ENCODE peak calls at places on chromosomes 12 and 14, in ten cellular contexts. Y is stomach, S is IMR-90, H is transverse colon, C is Peyer's patch, I is adrenal gland, O is heart left ventricle, U is A549, J is endothelial cell of umbilical vein, V is K562. P is an unnamed sample.

GRCh38 chr12:94149781-94150482 is 1.6 kb downstream of the PLXNC1 start:
- DNase-seq in Y (peak; percentile 28), S (no peak), H (peak; percentile 42), C (peak; percentile 37), I (no peak), O (peak; percentile 64), U (peak; percentile 21), J (no peak), V (no peak), P (no peak)

GRCh38 chr12:15979096-15980091 is 68.3 kb downstream of the DERA start:
- DNase-seq in Y (no peak), S (peak; percentile 93), H (peak; percentile 43), C (no peak), I (no peak), O (no peak), U (peak; percentile 32), J (peak; percentile 24), V (peak; percentile 24), P (no peak)

GRCh38 chr14:46405095-46405494 is 246.5 kb downstream of the RPL10L start:
- DNase-seq in Y (no peak), S (no peak), H (no peak), C (no peak), I (no peak), O (no peak), U (no peak), J (no peak), V (no peak), P (no peak)

GRCh38 chr14:95431199-95432145 is 85.0 kb downstream of the SYNE3 start:
- DNase-seq in Y (no peak), S (peak; percentile 17), H (no peak), C (no peak), I (no peak), O (no peak), U (peak; percentile 39), J (peak; percentile 27), V (peak; percentile 37), P (no peak)

GRCh38 chr12:44921736-44922135 is 45.6 kb upstream of the NELL2 start:
- DNase-seq in Y (no peak), S (no peak), H (no peak), C (no peak), I (no peak), O (no peak), U (no peak), J (no peak), V (no peak), P (no peak)

GRCh38 chr12:1474567-1475153 is 119.7 kb downstream of the FBXL14 start:
- DNase-seq in Y (no peak), S (peak; percentile 97), H (no peak), C (no peak), I (no peak), O (no peak), U (no peak), J (peak; percentile 86), V (no peak), P (no peak)

GRCh38 chr14:92456215-92457017 is 57.2 kb upstream of the RIN3 start:
- DNase-seq in Y (peak; percentile 31), S (peak; percentile 70), H (peak; percentile 35), C (peak; percentile 28), I (peak; percentile 72), O (peak; percentile 74), U (peak; percentile 79), J (peak; percentile 66), V (peak; percentile 27), P (peak; percentile 77)

GRCh38 chr14:67532998-67533753 is at the start of gene PLEKHH1:
- DNase-seq in Y (peak; percentile 85), S (peak; percentile 57), H (peak; percentile 88), C (peak; percentile 51), I (peak; percentile 87), O (peak; percentile 86), U (peak; percentile 77), J (peak; percentile 55), V (peak; percentile 82), P (peak; percentile 57)

GRCh38 chr14:53295985-53296582 is 143.0 kb upstream of the DDHD1 start:
- DNase-seq in Y (no peak), S (peak; percentile 45), H (no peak), C (no peak), I (no peak), O (no peak), U (peak; percentile 39), J (peak; percentile 48), V (peak; percentile 15), P (no peak)

GRCh38 chr12:1279050-1279449 is 288.0 kb downstream of the ERC1 start:
- DNase-seq in Y (no peak), S (no peak), H (no peak), C (no peak), I (no peak), O (no peak), U (no peak), J (no peak), V (no peak), P (no peak)

GRCh38 chr14:30621354-30621953 is 665 bp upstream of the SCFD1 start:
- DNase-seq in Y (no peak), S (peak; percentile 3), H (peak; percentile 34), C (no peak), I (peak; percentile 30), O (no peak), U (peak; percentile 48), J (no peak), V (peak; percentile 6), P (no peak)

GRCh38 chr14:30625533-30625932 is 3.4 kb downstream of the SCFD1 start:
- DNase-seq in Y (no peak), S (no peak), H (no peak), C (no peak), I (no peak), O (no peak), U (no peak), J (no peak), V (no peak), P (no peak)

GRCh38 chr14:30624132-30624423 is 2.0 kb downstream of the SCFD1 start:
- DNase-seq in Y (no peak), S (no peak), H (no peak), C (no peak), I (no peak), O (no peak), U (no peak), J (no peak), V (no peak), P (no peak)

GRCh38 chr14:30621954-30622830 is at the start of gene SCFD1:
- DNase-seq in Y (peak; percentile 95), S (peak; percentile 83), H (peak; percentile 97), C (peak; percentile 94), I (peak; percentile 92), O (peak; percentile 97), U (peak; percentile 90), J (peak; percentile 89), V (peak; percentile 87), P (peak; percentile 99)

DNA sequence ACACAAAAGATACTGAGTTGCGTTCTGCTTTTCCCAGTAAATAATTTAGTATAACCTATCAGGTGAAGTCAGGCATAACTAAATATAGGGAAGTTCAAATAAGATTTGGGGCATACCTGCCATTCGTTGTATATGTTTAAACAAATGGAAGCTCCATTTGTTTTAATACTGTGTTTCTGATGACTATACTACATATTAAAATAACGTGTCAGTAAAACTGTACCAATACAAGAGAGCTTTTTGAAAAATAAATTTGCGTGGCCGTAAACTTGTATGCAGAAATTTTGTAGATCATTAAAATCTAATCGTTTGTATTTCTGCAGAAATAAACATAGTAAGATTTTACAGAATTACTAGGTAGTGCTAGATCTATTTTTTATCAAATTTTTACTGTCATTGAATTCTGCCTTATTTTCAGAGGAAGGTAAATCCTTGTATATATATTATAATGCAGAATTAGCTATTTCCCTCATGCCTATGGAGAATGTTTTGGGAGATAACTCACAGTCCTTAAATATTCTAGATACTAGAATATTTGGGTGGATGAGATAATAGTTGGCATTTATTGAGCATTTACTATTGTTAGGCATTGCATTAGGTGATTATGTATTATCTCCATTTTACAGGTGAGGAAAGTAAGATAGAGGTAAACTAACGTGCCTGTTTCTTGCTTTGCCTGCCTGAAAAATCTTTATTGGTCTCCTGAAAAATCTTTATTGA is 1.5 kb downstream of the SCFD1 start:
- DNase-seq in Y (no peak), S (no peak), H (no peak), C (no peak), I (no peak), O (no peak), U (no peak), J (no peak), V (no peak), P (no peak)
- H3K4me3 ChIP-seq in Y (peak overlapping the region; percentile 68), S (peak overlapping the region; percentile 90), H (peak overlapping the region; percentile 65), C (no peak overlapping the region), I (peak overlapping the region; percentile 76), O (peak overlapping the region; percentile 82), U (peak overlapping the region; percentile 73), J (peak overlapping the region; percentile 27), V (peak overlapping the region; percentile 79), P (no peak overlapping the region)

GRCh38 chr12:69739287-69740191 is 879 bp downstream of the RAB3IP start:
- DNase-seq in Y (peak; percentile 73), S (peak; percentile 13), H (peak; percentile 72), C (peak; percentile 67), I (peak; percentile 63), O (peak; percentile 54), U (peak; percentile 48), J (peak; percentile 55), V (peak; percentile 25), P (peak; percentile 16)
- TF ChIP-seq POLR2A in Y (no peak), S (no peak), H (peak; percentile 64), C (peak; percentile 49), I (no peak), O (no peak), U (no peak), J (no peak), V (no peak), P (no peak)

GRCh38 chr14:73887116-73887490 is 444 bp downstream of the ZNF410 start:
- DNase-seq in Y (no peak), S (peak; percentile 27), H (no peak), C (peak; percentile 25), I (peak; percentile 46), O (no peak), U (no peak), J (peak; percentile 60), V (no peak), P (no peak)

GRCh38 chr14:73886449-73887115 is at the start of gene ZNF410:
- DNase-seq in Y (peak; percentile 94), S (peak; percentile 98), H (peak; percentile 94), C (peak; percentile 86), I (peak; percentile 98), O (peak; percentile 96), U (peak; percentile 97), J (peak; percentile 93), V (peak; percentile 90), P (peak; percentile 98)

GRCh38 chr14:73888460-73888725 is 1.7 kb downstream of the ZNF410 start:
- DNase-seq in Y (no peak), S (no peak), H (no peak), C (no peak), I (no peak), O (no peak), U (no peak), J (peak; percentile 10), V (no peak), P (no peak)

GRCh38 chr14:73887704-73888459 is 1.2 kb downstream of the ZNF410 start:
- DNase-seq in Y (no peak), S (no peak), H (no peak), C (no peak), I (no peak), O (no peak), U (no peak), J (peak; percentile 12), V (no peak), P (no peak)

GRCh38 chr14:73884438-73885190 is 2.0 kb upstream of the ZNF410 start:
- DNase-seq in Y (no peak), S (no peak), H (no peak), C (no peak), I (no peak), O (no peak), U (no peak), J (no peak), V (no peak), P (no peak)
- TF ChIP-seq CTCF in Y (no peak), S (no peak), H (no peak), C (no peak), I (no peak), O (no peak), U (no peak), J (no peak), V (no peak), P (no peak)

GRCh38 chr12:6951551-6952120 is 480 bp downstream of the PTPN6 start:
- DNase-seq in Y (no peak), S (no peak), H (no peak), C (no peak), I (peak; percentile 1), O (no peak), U (no peak), J (no peak), V (no peak), P (no peak)
- H3K4me3 ChIP-seq in Y (peak overlapping the region; percentile 45), S (no peak overlapping the region), H (peak overlapping the region; percentile 28), C (peak overlapping the region; percentile 60), I (peak overlapping the region; percentile 33), O (peak overlapping the region; percentile 66), U (no peak overlapping the region), J (no peak overlapping the region), V (no peak overlapping the region), P (peak overlapping the region; percentile 12)

P was measured in lower leg skin.